ENCODE peak calls at places on chromosomes 4 and X, in six cellular contexts. F is tibial nerve, S is kidney epithelial cell, L is fibroblast of lung, H is aorta, Z is mesenchymal stem cell. P is an unnamed sample.
A peak's percentile ranks its signal among the peaks of the same experiment; 100 is the strongest.

GRCh38 chrX:153649178-153649914 is 2.3 kb downstream of the DUSP9 start:
- DNase-seq in F (no peak), S (no peak), L (no peak), H (peak; percentile 62), Z (no peak), P (no peak)

GRCh38 chrX:47748576-47748975 is 88.1 kb upstream of the ZNF81 start:
- DNase-seq in F (no peak), S (no peak), L (no peak), H (no peak), Z (no peak), P (no peak)

GRCh38 chr4:157582141-157582540 is 361.6 kb downstream of the GRIA2 start:
- DNase-seq in F (no peak), S (no peak), L (no peak), H (no peak), Z (no peak), P (no peak)

GRCh38 chr4:177728361-177729152 is 286.3 kb upstream of the AGA start:
- DNase-seq in F (no peak), S (peak; percentile 32), L (peak; percentile 31), H (no peak), Z (no peak), P (peak; percentile 49)

GRCh38 chr4:84638092-84638491 is 55.2 kb downstream of the CDS1 start:
- DNase-seq in F (no peak), S (no peak), L (no peak), H (no peak), Z (no peak), P (no peak)

GRCh38 chr4:89064848-89065247 is 7.9 kb upstream of the FAM13A start:
- DNase-seq in F (no peak), S (no peak), L (peak; percentile 64), H (no peak), Z (no peak), P (no peak)

GRCh38 chrX:38987135-38987780 is 186.0 kb downstream of the MID1IP1 start:
- DNase-seq in F (no peak), S (no peak), L (peak; percentile 12), H (no peak), Z (no peak), P (no peak)

GRCh38 chr4:81198151-81198550 is 16.9 kb downstream of the PRKG2 start:
- DNase-seq in F (no peak), S (no peak), L (no peak), H (no peak), Z (no peak), P (no peak)

GRCh38 chr4:37734989-37735388 is 48.8 kb upstream of the RELL1 start:
- DNase-seq in F (no peak), S (no peak), L (no peak), H (no peak), Z (no peak), P (no peak)

GRCh38 chrX:22220941-22221340 is 51.8 kb upstream of the CBLL2 start:
- DNase-seq in F (no peak), S (peak; percentile 28), L (peak; percentile 81), H (no peak), Z (peak; percentile 72), P (peak; percentile 36)

GRCh38 chr4:72136429-72136828 is 104.6 kb downstream of the NPFFR2 start:
- DNase-seq in F (no peak), S (peak; percentile 51), L (peak; percentile 34), H (no peak), Z (peak; percentile 22), P (no peak)

GRCh38 chr4:41646862-41647261 is 101.7 kb downstream of the PHOX2B start:
- DNase-seq in F (no peak), S (no peak), L (no peak), H (no peak), Z (no peak), P (no peak)

GRCh38 chr4:41644915-41645295 is 103.6 kb downstream of the PHOX2B start:
- DNase-seq in F (no peak), S (no peak), L (no peak), H (no peak), Z (no peak), P (no peak)

GRCh38 chr4:41644288-41644914 is 104.1 kb downstream of the PHOX2B start:
- DNase-seq in F (peak; percentile 54), S (no peak), L (peak; percentile 57), H (peak; percentile 94), Z (peak; percentile 67), P (no peak)

GRCh38 chr4:41647368-41647767 is 101.2 kb downstream of the PHOX2B start:
- DNase-seq in F (no peak), S (no peak), L (no peak), H (no peak), Z (no peak), P (no peak)

DNA sequence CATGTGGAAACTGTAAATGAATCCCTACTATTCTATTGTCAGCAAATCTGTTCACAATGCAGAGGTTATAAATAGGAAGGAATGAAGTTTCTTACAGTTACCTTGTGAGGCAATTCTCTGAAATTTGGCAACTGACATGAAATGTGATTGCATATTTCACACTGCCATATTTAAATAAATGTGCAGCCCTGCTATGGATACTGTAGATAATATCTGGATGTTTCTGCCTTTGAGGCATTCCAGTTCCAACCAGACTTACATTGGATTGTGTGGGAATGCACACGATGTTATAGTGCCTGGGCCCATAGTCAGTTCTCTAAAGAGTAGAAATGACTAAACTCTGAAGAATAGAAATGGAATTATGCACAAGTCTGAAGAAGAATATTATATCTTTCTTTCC is 102.8 kb downstream of the PHOX2B start:
- DNase-seq in F (no peak), S (no peak), L (no peak), H (no peak), Z (no peak), P (no peak)
- H3K36me3 ChIP-seq in F (no peaks in the 10 kb centered on the region), S (no peaks in the 10 kb centered on the region), L (no peaks in the 10 kb centered on the region), H (peaks cover 5% of the 10 kb centered on the region), Z (peaks cover 2% of the 10 kb centered on the region), P (no peaks in the 10 kb centered on the region)

GRCh38 chr4:70839537-70840093 is at the start of gene GRSF1:
- DNase-seq in F (peak; percentile 88), S (peak; percentile 34), L (peak; percentile 90), H (peak; percentile 98), Z (peak; percentile 92), P (peak; percentile 41)

GRCh38 chr4:70833701-70834100 is 6.0 kb downstream of the GRSF1 start:
- DNase-seq in F (no peak), S (no peak), L (peak; percentile 36), H (no peak), Z (no peak), P (no peak)

GRCh38 chr4:70838972-70839536 is 636 bp downstream of the GRSF1 start:
- DNase-seq in F (peak; percentile 24), S (peak; percentile 10), L (peak; percentile 69), H (peak; percentile 86), Z (peak; percentile 75), P (no peak)

GRCh38 chr4:70838400-70838971 is 1.2 kb downstream of the GRSF1 start:
- DNase-seq in F (no peak), S (no peak), L (peak; percentile 39), H (no peak), Z (peak; percentile 32), P (no peak)

DNA sequence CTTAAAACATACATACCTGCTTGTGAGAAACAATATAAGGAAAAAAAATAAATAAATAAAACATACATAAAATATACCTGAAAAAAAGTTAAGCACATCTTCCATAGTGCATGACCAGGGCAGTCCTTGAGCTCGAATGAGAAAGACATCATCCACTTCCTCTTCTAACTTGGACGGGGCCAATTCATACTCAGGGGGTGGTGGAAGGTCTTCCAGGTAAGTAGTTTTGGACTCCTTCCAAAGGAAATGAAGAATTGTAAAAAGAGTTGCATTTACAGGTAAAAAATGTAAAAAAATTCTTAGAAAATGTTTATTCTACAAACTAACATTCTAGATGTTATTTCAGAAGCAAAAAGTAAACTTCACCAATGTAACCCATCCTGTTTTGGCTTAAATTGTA is 3.6 kb downstream of the GRSF1 start:
- DNase-seq in F (no peak), S (no peak), L (no peak), H (no peak), Z (no peak), P (no peak)
- H3K36me3 ChIP-seq in F (peaks cover 3% of the 10 kb centered on the region), S (no peaks in the 10 kb centered on the region), L (peaks cover 4% of the 10 kb centered on the region), H (no peaks in the 10 kb centered on the region), Z (peaks cover 15% of the 10 kb centered on the region), P (peaks cover 11% of the 10 kb centered on the region)

GRCh38 chr4:1411436-1412375 is 5.5 kb upstream of the NKX1-1 start:
- DNase-seq in F (no peak), S (no peak), L (no peak), H (no peak), Z (no peak), P (no peak)
- H3K36me3 ChIP-seq in F (no peaks in the 10 kb centered on the region), S (no peaks in the 10 kb centered on the region), L (no peaks in the 10 kb centered on the region), H (no peaks in the 10 kb centered on the region), Z (peaks cover 3% of the 10 kb centered on the region), P (no peaks in the 10 kb centered on the region)

GRCh38 chr4:2798399-2799301 is 5.8 kb downstream of the SH3BP2 start:
- DNase-seq in F (peak; percentile 23), S (no peak), L (no peak), H (peak; percentile 81), Z (peak; percentile 51), P (no peak)
- H3K36me3 ChIP-seq in F (no peaks in the 10 kb centered on the region), S (no peaks in the 10 kb centered on the region), L (peaks cover 2% of the 10 kb centered on the region), H (no peaks in the 10 kb centered on the region), Z (peaks cover 53% of the 10 kb centered on the region), P (no peaks in the 10 kb centered on the region)

GRCh38 chr4:900073-900472 is 32.0 kb downstream of the GAK start:
- DNase-seq in F (no peak), S (no peak), L (no peak), H (no peak), Z (no peak), P (no peak)

GRCh38 chr4:898123-898522 is 34.0 kb downstream of the GAK start:
- DNase-seq in F (no peak), S (no peak), L (no peak), H (no peak), Z (no peak), P (no peak)

GRCh38 chr4:900721-901120 is 31.4 kb downstream of the GAK start:
- DNase-seq in F (no peak), S (no peak), L (no peak), H (no peak), Z (no peak), P (no peak)

GRCh38 chr4:899556-899906 is 32.6 kb downstream of the GAK start:
- DNase-seq in F (no peak), S (no peak), L (no peak), H (no peak), Z (no peak), P (no peak)

DNA sequence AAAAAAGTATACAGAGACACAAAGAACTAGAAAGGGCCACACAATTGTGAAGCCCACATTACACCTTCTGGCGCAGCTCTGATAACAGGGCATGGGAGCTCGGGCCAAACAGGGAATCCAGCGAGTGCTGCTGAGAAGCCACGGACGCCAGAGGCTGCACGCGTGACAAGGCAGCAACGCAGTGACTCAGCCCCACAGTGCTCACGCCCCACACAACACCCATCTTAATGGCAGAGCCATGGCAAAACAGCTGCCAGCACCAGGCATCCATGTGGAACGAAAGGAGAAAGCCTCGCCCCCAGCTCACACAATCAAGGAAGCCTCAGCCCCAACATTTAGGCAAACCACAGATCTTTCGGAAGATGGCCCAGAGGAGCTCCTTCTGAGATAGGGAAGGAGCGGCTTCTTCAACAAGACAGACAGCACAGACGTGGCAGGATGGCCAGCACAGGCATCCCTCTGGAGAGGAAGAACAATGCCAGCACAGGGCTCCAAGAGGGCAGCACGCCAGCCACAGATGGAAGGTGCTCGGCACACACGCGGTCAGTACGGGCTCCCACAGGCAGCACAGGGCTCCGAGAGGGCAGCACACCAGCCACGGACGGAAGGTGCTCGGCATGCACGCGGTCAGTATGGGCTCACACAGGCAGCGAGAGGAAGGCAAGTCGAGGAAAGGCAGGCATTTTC is 33.1 kb downstream of the GAK start:
- DNase-seq in F (no peak), S (no peak), L (no peak), H (no peak), Z (no peak), P (no peak)
- H3K36me3 ChIP-seq in F (no peaks in the 10 kb centered on the region), S (no peaks in the 10 kb centered on the region), L (peaks cover 19% of the 10 kb centered on the region), H (no peaks in the 10 kb centered on the region), Z (peaks cover 88% of the 10 kb centered on the region), P (peaks cover 27% of the 10 kb centered on the region)

P was measured in keratinocyte.